ENCODE peak calls at places on chromosome 1, in six cellular contexts. A, D, N, W, O and I are unnamed samples.

GRCh38 chr1:109388208-109388711 is 9.5 kb downstream of the SORT1 start:
- DNase-seq in A (no peak), D (no peak), N (no peak), W (no peak), O (no peak), I (no peak)

GRCh38 chr1:170705981-170706380 is 42.0 kb downstream of the PRRX1 start:
- DNase-seq in A (no peak), D (no peak), N (no peak), W (no peak), O (no peak), I (no peak)

GRCh38 chr1:19445417-19446342 is 39.7 kb downstream of the CAPZB start:
- DNase-seq in A (no peak), D (peak), N (no peak), W (no peak), O (no peak), I (peak)

GRCh38 chr1:30403061-30403645 is 320.2 kb downstream of the MATN1 start:
- DNase-seq in A (no peak), D (no peak), N (no peak), W (no peak), O (no peak), I (no peak)

GRCh38 chr1:10745886-10746455 is 50.5 kb downstream of the CASZ1 start:
- DNase-seq in A (no peak), D (no peak), N (no peak), W (no peak), O (no peak), I (peak)

GRCh38 chr1:83770322-83770661 is 228.6 kb downstream of the TTLL7 start:
- DNase-seq in A (no peak), D (no peak), N (no peak), W (no peak), O (no peak), I (no peak)

GRCh38 chr1:173445164-173445563 is 32.0 kb upstream of the PRDX6 start:
- DNase-seq in A (no peak), D (no peak), N (no peak), W (no peak), O (no peak), I (no peak)

GRCh38 chr1:10685851-10686403 is 110.5 kb downstream of the CASZ1 start:
- DNase-seq in A (no peak), D (no peak), N (no peak), W (no peak), O (no peak), I (no peak)

GRCh38 chr1:168465942-168466702 is 77.7 kb downstream of the XCL2 start:
- DNase-seq in A (no peak), D (no peak), N (no peak), W (no peak), O (no peak), I (no peak)